ENCODE peak calls at places on chromosome 18, in six cellular contexts. One of them, this sample, is unnamed.

GRCh38 chr18:9335255-9336045 is 877 bp downstream of the TWSG1 start:
- DNase-seq in lower lobe of right lung: no peak
- DNase-seq in brain microvascular endothelial cell: no peak
- DNase-seq in AG04450: no peak
- DNase-seq in uterus: no peak
- DNase-seq in OCI-LY7: no peak
- DNase-seq in this sample: no peak

GRCh38 chr18:3757361-3757760 is 307.4 kb downstream of the TGIF1 start:
- DNase-seq in OCI-LY7: no peak
- DNase-seq in AG04450: no peak
- DNase-seq in lower lobe of right lung: no peak
- DNase-seq in uterus: no peak
- DNase-seq in brain microvascular endothelial cell: no peak
- DNase-seq in this sample: no peak

GRCh38 chr18:31156831-31157763 is 5.6 kb downstream of the DSC1 start:
- DNase-seq in uterus: no peak
- DNase-seq in brain microvascular endothelial cell: no peak
- DNase-seq in OCI-LY7: no peak
- DNase-seq in AG04450: no peak
- DNase-seq in lower lobe of right lung: no peak
- DNase-seq in this sample: peak; percentile 57

GRCh38 chr18:57210101-57210661 is 63.3 kb downstream of the BOD1L2 start:
- DNase-seq in lower lobe of right lung: no peak
- DNase-seq in uterus: no peak
- DNase-seq in AG04450: peak; percentile 34
- DNase-seq in OCI-LY7: no peak
- DNase-seq in brain microvascular endothelial cell: peak; percentile 72
- DNase-seq in this sample: peak; percentile 34

GRCh38 chr18:46518438-46518837 is 138.6 kb downstream of the LOXHD1 start:
- DNase-seq in OCI-LY7: no peak
- DNase-seq in uterus: no peak
- DNase-seq in lower lobe of right lung: no peak
- DNase-seq in AG04450: no peak
- DNase-seq in brain microvascular endothelial cell: no peak
- DNase-seq in this sample: no peak

GRCh38 chr18:13216732-13217465 is 1.7 kb upstream of the LDLRAD4 start:
- DNase-seq in OCI-LY7: no peak
- DNase-seq in lower lobe of right lung: no peak
- DNase-seq in uterus: peak; percentile 39
- DNase-seq in AG04450: no peak
- DNase-seq in brain microvascular endothelial cell: no peak
- DNase-seq in this sample: no peak

GRCh38 chr18:38698108-38698507 is 1132.5 kb upstream of the CELF4 start:
- DNase-seq in uterus: no peak
- DNase-seq in brain microvascular endothelial cell: no peak
- DNase-seq in OCI-LY7: no peak
- DNase-seq in AG04450: no peak
- DNase-seq in lower lobe of right lung: no peak
- DNase-seq in this sample: no peak

GRCh38 chr18:7805096-7805495 is 238.0 kb downstream of the PTPRM start:
- DNase-seq in AG04450: no peak
- DNase-seq in uterus: no peak
- DNase-seq in OCI-LY7: no peak
- DNase-seq in brain microvascular endothelial cell: no peak
- DNase-seq in lower lobe of right lung: no peak
- DNase-seq in this sample: no peak

GRCh38 chr18:21164746-21165145 is 53.1 kb upstream of the ROCK1 start:
- DNase-seq in brain microvascular endothelial cell: no peak
- DNase-seq in uterus: no peak
- DNase-seq in AG04450: no peak
- DNase-seq in lower lobe of right lung: no peak
- DNase-seq in OCI-LY7: no peak
- DNase-seq in this sample: no peak

GRCh38 chr18:75247601-75248421 is 37.2 kb downstream of the TSHZ1 start:
- DNase-seq in uterus: no peak
- DNase-seq in lower lobe of right lung: no peak
- DNase-seq in AG04450: no peak
- DNase-seq in OCI-LY7: no peak
- DNase-seq in brain microvascular endothelial cell: peak; percentile 63
- DNase-seq in this sample: no peak

GRCh38 chr18:1048048-1048447 is 143.4 kb downstream of the ADCYAP1 start:
- DNase-seq in brain microvascular endothelial cell: no peak
- DNase-seq in AG04450: no peak
- DNase-seq in uterus: no peak
- DNase-seq in OCI-LY7: no peak
- DNase-seq in lower lobe of right lung: no peak
- DNase-seq in this sample: no peak

GRCh38 chr18:35267809-35268208 is 22.2 kb downstream of the ZSCAN30 start:
- DNase-seq in lower lobe of right lung: peak; percentile 60
- DNase-seq in uterus: no peak
- DNase-seq in AG04450: no peak
- DNase-seq in OCI-LY7: no peak
- DNase-seq in brain microvascular endothelial cell: no peak
- DNase-seq in this sample: no peak

DNA sequence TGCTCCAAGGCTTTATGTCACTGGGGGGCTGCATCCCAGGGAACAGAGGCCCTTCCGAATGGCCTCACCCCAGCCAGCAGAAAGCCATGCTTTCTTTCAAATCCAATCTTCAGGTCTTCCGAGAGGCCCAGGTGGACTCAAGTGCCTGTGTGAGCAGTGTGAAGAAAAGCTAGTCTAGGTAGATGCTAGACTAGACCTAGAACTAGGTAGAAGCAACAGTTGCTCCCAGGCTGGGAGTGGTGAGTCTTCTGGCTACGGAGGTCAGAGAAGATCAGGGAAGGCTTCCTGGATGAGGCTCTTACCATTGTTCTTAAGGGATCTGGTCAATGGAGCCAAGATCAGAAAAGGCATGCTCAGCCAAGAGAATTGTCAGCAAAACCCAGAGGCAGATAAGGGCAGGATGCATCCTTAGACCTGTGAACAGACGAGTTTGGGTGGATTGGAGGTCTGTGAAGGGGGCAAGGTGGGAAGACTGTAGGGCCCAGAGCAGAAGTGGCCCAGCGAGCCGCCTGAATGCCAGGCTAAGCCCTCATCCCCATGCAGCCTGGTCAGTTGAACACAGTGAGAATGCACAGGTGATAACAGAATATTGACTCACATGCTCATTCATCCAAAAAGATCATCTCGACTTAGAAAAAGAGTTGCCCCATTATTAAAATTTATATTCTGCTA is 110.8 kb downstream of the SMAD7 start:
- DNase-seq in lower lobe of right lung: peak; percentile 12
- DNase-seq in brain microvascular endothelial cell: no peak
- DNase-seq in OCI-LY7: no peak
- DNase-seq in AG04450: no peak
- DNase-seq in uterus: no peak
- DNase-seq in this sample: no peak
- H3K27ac ChIP-seq in lower lobe of right lung: peak overlapping the region; percentile 78
- H3K27ac ChIP-seq in brain microvascular endothelial cell: no peak overlapping the region
- H3K27ac ChIP-seq in OCI-LY7: no peak overlapping the region
- H3K27ac ChIP-seq in AG04450: no peak overlapping the region
- H3K27ac ChIP-seq in uterus: no peak overlapping the region
- H3K27ac ChIP-seq in this sample: peak overlapping the region; percentile 76

GRCh38 chr18:76885011-76885410 is 62.7 kb downstream of the ZNF236 start:
- DNase-seq in uterus: no peak
- DNase-seq in AG04450: no peak
- DNase-seq in lower lobe of right lung: no peak
- DNase-seq in OCI-LY7: no peak
- DNase-seq in brain microvascular endothelial cell: no peak
- DNase-seq in this sample: no peak
- H3K27ac ChIP-seq in uterus: no peak overlapping the region
- H3K27ac ChIP-seq in AG04450: peak overlapping the region; percentile 11
- H3K27ac ChIP-seq in lower lobe of right lung: no peak overlapping the region
- H3K27ac ChIP-seq in OCI-LY7: no peak overlapping the region
- H3K27ac ChIP-seq in brain microvascular endothelial cell: no peak overlapping the region
- H3K27ac ChIP-seq in this sample: no peak overlapping the region

DNA sequence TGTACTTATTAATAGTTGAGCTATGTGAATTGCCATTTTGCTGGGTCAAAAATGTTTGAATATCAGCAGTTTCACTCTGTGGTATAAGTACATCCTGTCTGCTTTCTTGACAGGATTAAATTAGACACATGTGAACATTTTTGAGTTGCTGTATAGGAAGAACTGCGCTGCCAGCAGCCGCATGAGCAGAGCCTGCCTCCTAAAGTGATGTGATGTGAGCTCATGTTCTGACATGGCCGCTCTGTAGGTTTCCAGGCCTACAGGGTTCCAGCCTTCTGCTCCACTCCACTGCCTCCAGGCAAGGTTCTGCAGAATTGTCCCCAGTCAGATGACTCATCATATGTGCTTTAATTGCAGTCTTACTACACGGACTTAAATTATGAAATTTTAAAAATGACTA is 119.7 kb upstream of the NFATC1 start:
- DNase-seq in brain microvascular endothelial cell: peak; percentile 13
- DNase-seq in OCI-LY7: no peak
- DNase-seq in lower lobe of right lung: no peak
- DNase-seq in uterus: no peak
- DNase-seq in AG04450: no peak
- DNase-seq in this sample: no peak
- H3K27ac ChIP-seq in brain microvascular endothelial cell: no peak overlapping the region
- H3K27ac ChIP-seq in OCI-LY7: no peak overlapping the region
- H3K27ac ChIP-seq in lower lobe of right lung: no peak overlapping the region
- H3K27ac ChIP-seq in uterus: no peak overlapping the region
- H3K27ac ChIP-seq in AG04450: no peak overlapping the region
- H3K27ac ChIP-seq in this sample: no peak overlapping the region

GRCh38 chr18:49651033-49651432 is 89.2 kb downstream of the LIPG start:
- DNase-seq in AG04450: no peak
- DNase-seq in uterus: no peak
- DNase-seq in brain microvascular endothelial cell: no peak
- DNase-seq in lower lobe of right lung: no peak
- DNase-seq in OCI-LY7: no peak
- DNase-seq in this sample: no peak
- H3K27ac ChIP-seq in AG04450: no peak overlapping the region
- H3K27ac ChIP-seq in uterus: no peak overlapping the region
- H3K27ac ChIP-seq in brain microvascular endothelial cell: no peak overlapping the region
- H3K27ac ChIP-seq in lower lobe of right lung: no peak overlapping the region
- H3K27ac ChIP-seq in OCI-LY7: no peak overlapping the region
- H3K27ac ChIP-seq in this sample: no peak overlapping the region

GRCh38 chr18:37452015-37452414 is 113.6 kb downstream of the CELF4 start:
- DNase-seq in OCI-LY7: no peak
- DNase-seq in AG04450: no peak
- DNase-seq in brain microvascular endothelial cell: no peak
- DNase-seq in uterus: no peak
- DNase-seq in lower lobe of right lung: no peak
- DNase-seq in this sample: no peak
- H3K27ac ChIP-seq in OCI-LY7: no peak overlapping the region
- H3K27ac ChIP-seq in AG04450: no peak overlapping the region
- H3K27ac ChIP-seq in brain microvascular endothelial cell: no peak overlapping the region
- H3K27ac ChIP-seq in uterus: no peak overlapping the region
- H3K27ac ChIP-seq in lower lobe of right lung: peak overlapping the region; percentile 67
- H3K27ac ChIP-seq in this sample: no peak overlapping the region

GRCh38 chr18:36813753-36814130 is 15.1 kb downstream of the TPGS2 start:
- DNase-seq in uterus: no peak
- DNase-seq in AG04450: no peak
- DNase-seq in OCI-LY7: no peak
- DNase-seq in brain microvascular endothelial cell: no peak
- DNase-seq in lower lobe of right lung: no peak
- DNase-seq in this sample: no peak

GRCh38 chr18:36817039-36817438 is 11.8 kb downstream of the TPGS2 start:
- DNase-seq in brain microvascular endothelial cell: no peak
- DNase-seq in uterus: no peak
- DNase-seq in AG04450: no peak
- DNase-seq in OCI-LY7: no peak
- DNase-seq in lower lobe of right lung: no peak
- DNase-seq in this sample: no peak

GRCh38 chr18:36812686-36813085 is 16.1 kb downstream of the TPGS2 start:
- DNase-seq in brain microvascular endothelial cell: no peak
- DNase-seq in uterus: peak; percentile 26
- DNase-seq in AG04450: no peak
- DNase-seq in OCI-LY7: no peak
- DNase-seq in lower lobe of right lung: no peak
- DNase-seq in this sample: no peak

GRCh38 chr18:36813111-36813752 is 15.6 kb downstream of the TPGS2 start:
- DNase-seq in AG04450: no peak
- DNase-seq in lower lobe of right lung: no peak
- DNase-seq in uterus: no peak
- DNase-seq in OCI-LY7: no peak
- DNase-seq in brain microvascular endothelial cell: no peak
- DNase-seq in this sample: no peak

DNA sequence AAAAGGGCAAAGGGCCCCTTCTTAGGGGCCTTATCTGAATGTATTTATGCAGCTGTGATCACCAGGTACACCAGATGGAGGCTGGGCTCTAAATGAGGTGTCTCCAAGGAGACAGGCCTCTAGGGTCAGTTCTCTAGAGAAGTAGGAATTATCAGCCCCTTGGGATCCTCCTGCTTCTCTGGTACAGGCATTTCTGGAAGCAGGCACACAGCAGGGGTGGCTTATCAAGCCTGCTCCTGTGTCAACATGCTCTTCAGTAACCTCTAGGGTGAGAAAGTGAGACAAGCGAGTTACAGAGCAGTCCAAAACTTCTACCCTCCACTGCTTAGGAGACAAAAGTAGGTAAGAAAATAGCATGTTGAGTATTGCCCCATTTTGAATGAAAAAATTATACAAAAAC is 13.8 kb downstream of the TPGS2 start:
- DNase-seq in OCI-LY7: no peak
- DNase-seq in AG04450: no peak
- DNase-seq in uterus: no peak
- DNase-seq in brain microvascular endothelial cell: no peak
- DNase-seq in lower lobe of right lung: no peak
- DNase-seq in this sample: no peak
- H3K27ac ChIP-seq in OCI-LY7: no peak overlapping the region
- H3K27ac ChIP-seq in AG04450: no peak overlapping the region
- H3K27ac ChIP-seq in uterus: no peak overlapping the region
- H3K27ac ChIP-seq in brain microvascular endothelial cell: no peak overlapping the region
- H3K27ac ChIP-seq in lower lobe of right lung: no peak overlapping the region
- H3K27ac ChIP-seq in this sample: no peak overlapping the region